ENCODE peak calls at places on chromosomes 3 and 15, in nine cellular contexts. X is ACHN; U is stimulated activated naive B cell treated with anti-CD40 and anti-IgM and Interleukin-4, amounts not matched to agents 10 μg/mL and 1 μg/mL and 100 μg/mL, for 72 hours; Z is CD8-positive, alpha-beta memory T cell; Q is fibroblast of the conjunctiva; G is hepatic stellate cell; L is stimulated activated CD4-positive, alpha-beta T cell treated with anti-CD3 and anti-CD28 coated beads, TNF-alpha, amount 100 ng/mL, for 24 hours; S is sciatic nerve; C is CD4-positive, alpha-beta T cell. M is an unnamed sample.

GRCh38 chr3:5080779-5081550 is 41.1 kb upstream of the ARL8B start:
- DNase-seq in L (no peak), X (no peak), U (no peak), S (no peak), C (no peak), G (no peak), Z (no peak), Q (no peak), M (no peak)

GRCh38 chr15:60787737-60788513 is 309.0 kb upstream of the ICE2 start:
- DNase-seq in G (no peak), C (no peak), L (no peak), Z (no peak), S (no peak), Q (no peak), X (no peak), U (no peak), M (peak; percentile 36)

GRCh38 chr3:174221155-174221554 is 638.0 kb upstream of the NAALADL2 start:
- DNase-seq in S (no peak), L (no peak), Z (no peak), G (no peak), C (no peak), U (no peak), X (no peak), Q (no peak), M (no peak)

GRCh38 chr3:57228734-57229505 is 1.4 kb downstream of the APPL1 start:
- DNase-seq in L (no peak), X (peak; percentile 51), G (peak; percentile 47), U (no peak), Z (no peak), C (no peak), S (no peak), Q (no peak), M (no peak)

GRCh38 chr15:98801234-98801561 is 152.9 kb downstream of the IGF1R start:
- DNase-seq in Q (no peak), L (no peak), Z (no peak), C (no peak), U (no peak), X (no peak), G (no peak), S (no peak), M (no peak)

GRCh38 chr15:78205337-78205736 is 29.0 kb downstream of the ACSBG1 start:
- DNase-seq in X (no peak), S (peak; percentile 60), U (no peak), C (no peak), Q (no peak), G (no peak), L (no peak), Z (no peak), M (no peak)

GRCh38 chr15:68699881-68700394 is 120.8 kb downstream of the ANP32A start:
- DNase-seq in S (no peak), Q (no peak), G (no peak), L (no peak), U (no peak), X (no peak), Z (no peak), C (no peak), M (no peak)

GRCh38 chr3:94522488-94522887 is 459.6 kb downstream of the NSUN3 start:
- DNase-seq in X (peak; percentile 17), Q (no peak), G (no peak), C (no peak), Z (no peak), S (no peak), L (no peak), U (no peak), M (no peak)

GRCh38 chr15:86439614-86440013 is 359.9 kb downstream of the AGBL1 start:
- DNase-seq in X (no peak), C (no peak), G (no peak), U (no peak), L (no peak), Q (no peak), S (no peak), Z (no peak), M (no peak)

GRCh38 chr3:195558602-195559001 is 15.5 kb upstream of the PPP1R2 start:
- DNase-seq in U (no peak), L (no peak), S (no peak), Z (no peak), C (no peak), G (no peak), X (peak; percentile 37), Q (peak; percentile 56), M (peak; percentile 34)

GRCh38 chr3:147297756-147298155 is 108.6 kb downstream of the ZIC4 start:
- DNase-seq in Z (no peak), Q (no peak), S (no peak), G (no peak), U (no peak), L (no peak), C (no peak), X (no peak), M (no peak)

GRCh38 chr3:115784739-115785571 is 161.6 kb downstream of the GAP43 start:
- DNase-seq in U (no peak), C (no peak), X (peak; percentile 11), Q (peak; percentile 51), L (no peak), G (peak; percentile 54), S (no peak), Z (no peak), M (no peak)

GRCh38 chr3:42010530-42010929 is 48.6 kb upstream of the ULK4 start:
- DNase-seq in U (no peak), X (no peak), Q (no peak), G (no peak), Z (no peak), C (no peak), S (no peak), L (no peak), M (no peak)

GRCh38 chr3:186307594-186307993 is 54.4 kb downstream of the DGKG start:
- DNase-seq in Q (no peak), Z (no peak), G (no peak), L (no peak), S (no peak), C (no peak), U (no peak), X (peak; percentile 42), M (no peak)

GRCh38 chr15:72153269-72153668 is 35.1 kb downstream of the SENP8 start:
- DNase-seq in X (no peak), Q (no peak), Z (no peak), C (no peak), S (no peak), U (no peak), L (no peak), G (no peak), M (no peak)

GRCh38 chr3:52134761-52135160 is 19.5 kb downstream of the POC1A start:
- DNase-seq in C (no peak), X (no peak), Z (no peak), G (no peak), S (no peak), L (no peak), Q (no peak), U (no peak), M (no peak)

GRCh38 chr3:132522353-132522752 is 74.7 kb upstream of the ACKR4 start:
- DNase-seq in C (no peak), G (no peak), U (no peak), S (no peak), X (no peak), L (no peak), Q (no peak), Z (no peak), M (no peak)

GRCh38 chr3:46908986-46909534 is 31.5 kb downstream of the PTH1R start:
- DNase-seq in Q (no peak), U (no peak), G (no peak), S (peak; percentile 53), X (no peak), Z (no peak), C (no peak), L (no peak), M (no peak)

GRCh38 chr3:45409921-45410320 is 21.5 kb downstream of the LARS2 start:
- DNase-seq in L (no peak), C (no peak), Q (peak; percentile 42), Z (no peak), U (no peak), X (no peak), S (no peak), G (no peak), M (no peak)

GRCh38 chr15:35067501-35068347 is 17.4 kb downstream of the NANOGP8 start:
- DNase-seq in G (no peak), Z (no peak), L (no peak), X (no peak), U (no peak), C (no peak), S (no peak), Q (no peak), M (no peak)

GRCh38 chr3:177606891-177607290 is 409.6 kb upstream of the TBL1XR1 start:
- DNase-seq in S (no peak), L (no peak), Q (no peak), G (no peak), U (no peak), X (no peak), Z (no peak), C (no peak), M (no peak)

GRCh38 chr3:69197922-69198540 is 75.6 kb upstream of the LMOD3 start:
- DNase-seq in S (no peak), U (no peak), Q (no peak), G (no peak), L (peak; percentile 43), X (no peak), Z (peak; percentile 61), C (peak; percentile 39), M (peak; percentile 47)

GRCh38 chr3:157175678-157176077 is 15.7 kb upstream of the CCNL1 start:
- DNase-seq in X (peak; percentile 37), G (peak; percentile 25), U (no peak), L (no peak), S (no peak), Q (no peak), C (no peak), Z (no peak), M (no peak)

GRCh38 chr3:128488995-128489859 is 3.8 kb downstream of the GATA2 start:
- DNase-seq in G (no peak), Q (no peak), L (no peak), C (no peak), X (no peak), U (no peak), S (peak; percentile 62), Z (no peak), M (no peak)

GRCh38 chr3:27724459-27725197 is 2.5 kb upstream of the EOMES start:
- DNase-seq in S (no peak), C (no peak), G (no peak), Z (no peak), Q (no peak), L (no peak), X (no peak), U (no peak), M (no peak)

GRCh38 chr15:74345051-74345450 is 22.4 kb downstream of the CYP11A1 start:
- DNase-seq in S (no peak), L (no peak), C (no peak), U (no peak), Q (no peak), X (no peak), G (no peak), Z (no peak), M (no peak)

GRCh38 chr15:66515901-66516322 is 10.8 kb downstream of the ZWILCH start:
- DNase-seq in S (no peak), Z (no peak), L (no peak), Q (no peak), C (no peak), G (peak; percentile 8), X (no peak), U (no peak), M (no peak)

GRCh38 chr3:188956839-188957489 is 214.8 kb upstream of the TPRG1 start:
- DNase-seq in L (no peak), X (peak; percentile 63), G (no peak), C (no peak), Q (peak; percentile 65), Z (no peak), S (no peak), U (no peak), M (peak; percentile 16)

GRCh38 chr3:40930772-40931171 is 268.5 kb upstream of the CTNNB1 start:
- DNase-seq in L (no peak), S (no peak), Q (no peak), C (no peak), G (no peak), Z (no peak), U (no peak), X (no peak), M (no peak)

GRCh38 chr3:38038447-38038911 is 529 bp upstream of the DLEC1 start:
- DNase-seq in L (no peak), Z (no peak), U (no peak), X (no peak), Q (no peak), S (no peak), C (no peak), G (no peak), M (no peak)